ENCODE peak calls at places on chromosomes 7 and 10, in eight cellular contexts. One of them, this sample, is unnamed.

GRCh38 chr7:134995239-134996096 is 9.2 kb downstream of the AGBL3 start:
- DNase-seq in testis: no peak
- DNase-seq in H9: no peak
- DNase-seq in progenitor cell of endocrine pancreas: no peak
- DNase-seq in ascending aorta: no peak
- DNase-seq in MCF 10A: no peak
- DNase-seq in endothelial cell: no peak
- DNase-seq in mammary epithelial cell: no peak
- DNase-seq in this sample: peak

GRCh38 chr7:151801782-151802468 is 75.0 kb downstream of the PRKAG2 start:
- DNase-seq in testis: no peak
- DNase-seq in H9: no peak
- DNase-seq in progenitor cell of endocrine pancreas: no peak
- DNase-seq in ascending aorta: no peak
- DNase-seq in MCF 10A: no peak
- DNase-seq in endothelial cell: no peak
- DNase-seq in mammary epithelial cell: no peak
- DNase-seq in this sample: no peak

GRCh38 chr10:79068203-79068561 is 584 bp upstream of the ZMIZ1 start:
- DNase-seq in testis: no peak
- DNase-seq in H9: no peak
- DNase-seq in progenitor cell of endocrine pancreas: peak
- DNase-seq in ascending aorta: no peak
- DNase-seq in MCF 10A: peak
- DNase-seq in endothelial cell: peak
- DNase-seq in mammary epithelial cell: no peak
- DNase-seq in this sample: no peak

GRCh38 chr7:96388620-96389383 is 66.9 kb upstream of the SLC25A13 start:
- DNase-seq in testis: no peak
- DNase-seq in H9: no peak
- DNase-seq in progenitor cell of endocrine pancreas: no peak
- DNase-seq in ascending aorta: no peak
- DNase-seq in MCF 10A: peak
- DNase-seq in endothelial cell: peak
- DNase-seq in mammary epithelial cell: peak
- DNase-seq in this sample: no peak

GRCh38 chr10:74977913-74978847 is 133.3 kb upstream of the SAMD8 start:
- DNase-seq in testis: no peak
- DNase-seq in H9: no peak
- DNase-seq in progenitor cell of endocrine pancreas: no peak
- DNase-seq in ascending aorta: no peak
- DNase-seq in MCF 10A: no peak
- DNase-seq in endothelial cell: no peak
- DNase-seq in mammary epithelial cell: no peak
- DNase-seq in this sample: peak

GRCh38 chr7:122520961-122521555 is 177.9 kb downstream of the RNF133 start:
- DNase-seq in testis: no peak
- DNase-seq in H9: peak
- DNase-seq in progenitor cell of endocrine pancreas: no peak
- DNase-seq in ascending aorta: no peak
- DNase-seq in MCF 10A: no peak
- DNase-seq in endothelial cell: no peak
- DNase-seq in mammary epithelial cell: no peak
- DNase-seq in this sample: no peak

GRCh38 chr7:102891693-102892261 is 21.0 kb upstream of the LRRC17 start:
- DNase-seq in testis: no peak
- DNase-seq in H9: no peak
- DNase-seq in progenitor cell of endocrine pancreas: no peak
- DNase-seq in ascending aorta: peak
- DNase-seq in MCF 10A: peak
- DNase-seq in endothelial cell: no peak
- DNase-seq in mammary epithelial cell: peak
- DNase-seq in this sample: no peak

GRCh38 chr7:122438492-122438891 is 133.9 kb upstream of the FEZF1 start:
- DNase-seq in testis: no peak
- DNase-seq in H9: no peak
- DNase-seq in progenitor cell of endocrine pancreas: no peak
- DNase-seq in ascending aorta: no peak
- DNase-seq in MCF 10A: no peak
- DNase-seq in endothelial cell: no peak
- DNase-seq in mammary epithelial cell: no peak
- DNase-seq in this sample: no peak

GRCh38 chr10:63267414-63268138 is 134.4 kb downstream of the NRBF2 start:
- DNase-seq in testis: peak
- DNase-seq in H9: no peak
- DNase-seq in progenitor cell of endocrine pancreas: no peak
- DNase-seq in ascending aorta: no peak
- DNase-seq in MCF 10A: peak
- DNase-seq in endothelial cell: no peak
- DNase-seq in mammary epithelial cell: peak
- DNase-seq in this sample: no peak

GRCh38 chr7:25482631-25483030 is 254.3 kb upstream of the NPVF start:
- DNase-seq in testis: no peak
- DNase-seq in H9: no peak
- DNase-seq in progenitor cell of endocrine pancreas: no peak
- DNase-seq in ascending aorta: no peak
- DNase-seq in MCF 10A: no peak
- DNase-seq in endothelial cell: no peak
- DNase-seq in mammary epithelial cell: no peak
- DNase-seq in this sample: no peak

DNA sequence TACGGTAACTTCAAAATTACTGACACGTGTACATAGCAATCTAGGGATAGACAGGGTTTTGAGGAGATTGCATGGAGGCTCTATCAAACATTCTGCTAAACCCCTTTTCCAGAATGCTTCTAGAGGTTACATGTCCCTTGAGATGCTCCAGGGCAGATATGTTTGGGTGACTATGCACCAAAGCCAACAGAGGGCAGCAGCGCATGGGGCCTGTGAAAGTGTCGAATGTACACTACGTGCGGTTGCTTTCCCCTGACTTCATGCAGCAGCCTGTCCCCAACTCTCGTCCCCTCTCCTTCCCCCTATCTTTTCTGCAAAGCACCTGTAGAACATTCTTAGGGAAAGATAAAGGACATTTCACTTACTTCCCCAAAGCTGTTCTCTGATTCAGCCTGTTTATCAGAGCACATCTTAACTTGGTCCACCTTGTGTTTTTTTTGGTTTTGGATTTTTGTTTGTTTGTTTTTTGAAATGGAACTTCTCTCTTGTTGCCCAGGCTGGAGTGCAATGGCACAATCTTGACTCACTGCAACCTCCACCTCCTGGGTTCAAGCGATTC is 90.2 kb downstream of the UBE3C start:
- DNase-seq in testis: peak
- DNase-seq in H9: peak
- DNase-seq in progenitor cell of endocrine pancreas: peak
- DNase-seq in ascending aorta: no peak
- DNase-seq in MCF 10A: peak
- DNase-seq in endothelial cell: peak
- DNase-seq in mammary epithelial cell: no peak
- DNase-seq in this sample: no peak
- TF ChIP-seq CTCF in testis: no peak
- TF ChIP-seq CTCF in H9: peak
- TF ChIP-seq CTCF in progenitor cell of endocrine pancreas: peak
- TF ChIP-seq CTCF in ascending aorta: no peak
- TF ChIP-seq CTCF in MCF 10A: no peak
- TF ChIP-seq CTCF in endothelial cell: no peak
- TF ChIP-seq CTCF in mammary epithelial cell: peak
- TF ChIP-seq CTCF in this sample: peak

GRCh38 chr7:11473220-11473619 is 358.8 kb downstream of the THSD7A start:
- DNase-seq in testis: no peak
- DNase-seq in H9: no peak
- DNase-seq in progenitor cell of endocrine pancreas: no peak
- DNase-seq in ascending aorta: no peak
- DNase-seq in MCF 10A: no peak
- DNase-seq in endothelial cell: no peak
- DNase-seq in mammary epithelial cell: no peak
- DNase-seq in this sample: no peak
- TF ChIP-seq CTCF in testis: no peak
- TF ChIP-seq CTCF in H9: no peak
- TF ChIP-seq CTCF in progenitor cell of endocrine pancreas: no peak
- TF ChIP-seq CTCF in ascending aorta: no peak
- TF ChIP-seq CTCF in MCF 10A: no peak
- TF ChIP-seq CTCF in endothelial cell: no peak
- TF ChIP-seq CTCF in mammary epithelial cell: no peak
- TF ChIP-seq CTCF in this sample: no peak

GRCh38 chr10:17416442-17417211 is 37.8 kb downstream of the ST8SIA6 start:
- DNase-seq in testis: no peak
- DNase-seq in H9: no peak
- DNase-seq in progenitor cell of endocrine pancreas: no peak
- DNase-seq in ascending aorta: no peak
- DNase-seq in MCF 10A: no peak
- DNase-seq in endothelial cell: no peak
- DNase-seq in mammary epithelial cell: no peak
- DNase-seq in this sample: no peak

GRCh38 chr10:17409170-17409733 is 45.1 kb downstream of the ST8SIA6 start:
- DNase-seq in testis: no peak
- DNase-seq in H9: no peak
- DNase-seq in progenitor cell of endocrine pancreas: no peak
- DNase-seq in ascending aorta: no peak
- DNase-seq in MCF 10A: peak
- DNase-seq in endothelial cell: no peak
- DNase-seq in mammary epithelial cell: no peak
- DNase-seq in this sample: no peak

GRCh38 chr10:17415046-17415643 is 39.2 kb downstream of the ST8SIA6 start:
- DNase-seq in testis: no peak
- DNase-seq in H9: no peak
- DNase-seq in progenitor cell of endocrine pancreas: no peak
- DNase-seq in ascending aorta: no peak
- DNase-seq in MCF 10A: no peak
- DNase-seq in endothelial cell: no peak
- DNase-seq in mammary epithelial cell: no peak
- DNase-seq in this sample: no peak

GRCh38 chr10:17410907-17411306 is 43.5 kb downstream of the ST8SIA6 start:
- DNase-seq in testis: no peak
- DNase-seq in H9: no peak
- DNase-seq in progenitor cell of endocrine pancreas: no peak
- DNase-seq in ascending aorta: no peak
- DNase-seq in MCF 10A: no peak
- DNase-seq in endothelial cell: no peak
- DNase-seq in mammary epithelial cell: no peak
- DNase-seq in this sample: no peak

GRCh38 chr10:17412323-17412722 is 42.1 kb downstream of the ST8SIA6 start:
- DNase-seq in testis: no peak
- DNase-seq in H9: peak
- DNase-seq in progenitor cell of endocrine pancreas: no peak
- DNase-seq in ascending aorta: no peak
- DNase-seq in MCF 10A: peak
- DNase-seq in endothelial cell: peak
- DNase-seq in mammary epithelial cell: no peak
- DNase-seq in this sample: no peak
- TF ChIP-seq CTCF in testis: no peak
- TF ChIP-seq CTCF in H9: peak
- TF ChIP-seq CTCF in progenitor cell of endocrine pancreas: peak
- TF ChIP-seq CTCF in ascending aorta: no peak
- TF ChIP-seq CTCF in MCF 10A: no peak
- TF ChIP-seq CTCF in endothelial cell: no peak
- TF ChIP-seq CTCF in mammary epithelial cell: peak
- TF ChIP-seq CTCF in this sample: no peak

GRCh38 chr7:18177815-18178660 is 150.4 kb upstream of the PRPS1L1 start:
- DNase-seq in testis: no peak
- DNase-seq in H9: no peak
- DNase-seq in progenitor cell of endocrine pancreas: no peak
- DNase-seq in ascending aorta: no peak
- DNase-seq in MCF 10A: peak
- DNase-seq in endothelial cell: no peak
- DNase-seq in mammary epithelial cell: no peak
- DNase-seq in this sample: peak
- TF ChIP-seq CTCF in testis: no peak
- TF ChIP-seq CTCF in H9: no peak
- TF ChIP-seq CTCF in progenitor cell of endocrine pancreas: no peak
- TF ChIP-seq CTCF in ascending aorta: no peak
- TF ChIP-seq CTCF in MCF 10A: no peak
- TF ChIP-seq CTCF in endothelial cell: no peak
- TF ChIP-seq CTCF in mammary epithelial cell: no peak
- TF ChIP-seq CTCF in this sample: no peak

DNA sequence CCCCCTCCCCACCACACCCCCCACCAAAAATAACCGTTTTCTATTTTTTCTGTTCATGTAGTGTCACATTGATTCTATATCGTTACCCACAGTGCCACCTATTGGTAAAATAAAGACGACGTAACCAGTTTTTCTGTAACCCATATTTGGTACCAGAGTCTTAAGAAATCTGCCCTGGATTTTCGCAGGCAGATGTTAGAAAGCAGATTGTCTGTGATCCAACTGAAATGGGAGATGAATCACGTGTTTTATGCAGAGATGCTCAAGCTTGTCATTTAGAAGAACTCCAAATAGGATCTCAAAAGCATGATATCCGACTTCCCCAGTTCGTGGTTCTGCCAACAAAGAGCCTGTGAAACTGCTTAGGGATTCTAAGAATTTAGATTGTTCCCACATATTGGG is 261.1 kb upstream of the CSTF2T start:
- DNase-seq in testis: no peak
- DNase-seq in H9: no peak
- DNase-seq in progenitor cell of endocrine pancreas: no peak
- DNase-seq in ascending aorta: no peak
- DNase-seq in MCF 10A: peak
- DNase-seq in endothelial cell: no peak
- DNase-seq in mammary epithelial cell: peak
- DNase-seq in this sample: peak
- TF ChIP-seq CTCF in testis: peak
- TF ChIP-seq CTCF in H9: peak
- TF ChIP-seq CTCF in progenitor cell of endocrine pancreas: peak
- TF ChIP-seq CTCF in ascending aorta: peak
- TF ChIP-seq CTCF in MCF 10A: peak
- TF ChIP-seq CTCF in endothelial cell: peak
- TF ChIP-seq CTCF in mammary epithelial cell: peak
- TF ChIP-seq CTCF in this sample: peak

GRCh38 chr10:23325132-23325531 is 19.5 kb downstream of the C10orf67 start:
- DNase-seq in testis: no peak
- DNase-seq in H9: no peak
- DNase-seq in progenitor cell of endocrine pancreas: no peak
- DNase-seq in ascending aorta: no peak
- DNase-seq in MCF 10A: peak
- DNase-seq in endothelial cell: no peak
- DNase-seq in mammary epithelial cell: no peak
- DNase-seq in this sample: no peak
- TF ChIP-seq CTCF in testis: no peak
- TF ChIP-seq CTCF in H9: no peak
- TF ChIP-seq CTCF in progenitor cell of endocrine pancreas: no peak
- TF ChIP-seq CTCF in ascending aorta: no peak
- TF ChIP-seq CTCF in MCF 10A: no peak
- TF ChIP-seq CTCF in endothelial cell: no peak
- TF ChIP-seq CTCF in mammary epithelial cell: peak
- TF ChIP-seq CTCF in this sample: peak

DNA sequence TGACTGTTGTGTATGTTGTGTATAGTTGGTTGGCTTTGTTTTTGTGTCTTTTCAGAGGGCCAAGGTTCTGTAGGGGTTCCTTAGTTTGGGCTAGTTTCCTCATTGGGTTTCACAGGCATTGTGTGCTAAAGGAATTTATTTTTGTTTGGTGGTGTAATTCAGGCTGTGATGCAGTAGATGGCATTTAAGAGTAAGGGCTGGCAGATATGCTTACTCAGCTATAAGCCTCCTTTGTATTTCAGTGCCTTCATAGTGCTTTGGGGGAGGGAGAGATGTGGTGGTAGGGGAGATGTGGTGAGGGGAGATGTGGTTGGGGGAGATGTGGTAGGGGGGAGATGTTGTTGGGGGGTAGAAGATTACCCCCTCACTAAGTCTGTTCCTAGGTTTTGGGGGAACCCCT is 91.7 kb downstream of the SLC25A40 start:
- DNase-seq in testis: no peak
- DNase-seq in H9: no peak
- DNase-seq in progenitor cell of endocrine pancreas: no peak
- DNase-seq in ascending aorta: no peak
- DNase-seq in MCF 10A: peak
- DNase-seq in endothelial cell: no peak
- DNase-seq in mammary epithelial cell: no peak
- DNase-seq in this sample: no peak
- TF ChIP-seq CTCF in testis: no peak
- TF ChIP-seq CTCF in H9: no peak
- TF ChIP-seq CTCF in progenitor cell of endocrine pancreas: no peak
- TF ChIP-seq CTCF in ascending aorta: no peak
- TF ChIP-seq CTCF in MCF 10A: no peak
- TF ChIP-seq CTCF in endothelial cell: no peak
- TF ChIP-seq CTCF in mammary epithelial cell: peak
- TF ChIP-seq CTCF in this sample: no peak

This sample was measured in GM10248.